ENCODE peak calls at places on chromosomes 12 and 14, in eight cellular contexts. B is MM.1S, F is upper lobe of right lung, E is IMR-90, L is tibial nerve, Y is A549, M is spleen, C is adrenal gland. U is an unnamed sample. For H3K4me1, the result is how much of the 10 kb centered on the place peaks cover.

GRCh38 chr12:15728118-15728598 is 61.0 kb downstream of the EPS8 start:
- DNase-seq in B (no peak), F (no peak), E (peak), L (no peak), Y (peak), M (no peak), C (no peak), U (no peak)

GRCh38 chr12:104012331-104012730 is 37.7 kb downstream of the GLT8D2 start:
- DNase-seq in B (no peak), F (no peak), E (no peak), L (no peak), Y (no peak), M (no peak), C (no peak), U (no peak)

GRCh38 chr12:117724545-117724944 is 244.2 kb downstream of the KSR2 start:
- DNase-seq in B (no peak), F (no peak), E (no peak), L (no peak), Y (no peak), M (no peak), C (no peak), U (no peak)

GRCh38 chr14:20278414-20278813 is 27.3 kb downstream of the TTC5 start:
- DNase-seq in B (no peak), F (no peak), E (peak), L (peak), Y (no peak), M (no peak), C (peak), U (no peak)

GRCh38 chr12:51128905-51129304 is 44.0 kb downstream of the TFCP2 start:
- DNase-seq in B (peak), F (no peak), E (peak), L (no peak), Y (no peak), M (no peak), C (no peak), U (no peak)

GRCh38 chr12:7373226-7373625 is 69.4 kb downstream of the ACSM4 start:
- DNase-seq in B (no peak), F (no peak), E (no peak), L (no peak), Y (no peak), M (peak), C (no peak), U (no peak)

GRCh38 chr12:101945361-101946232 is 68.2 kb downstream of the DRAM1 start:
- DNase-seq in B (no peak), F (no peak), E (peak), L (no peak), Y (no peak), M (no peak), C (no peak), U (no peak)

GRCh38 chr14:24440606-24441399 is 1.8 kb downstream of the SDR39U1 start:
- DNase-seq in B (no peak), F (no peak), E (no peak), L (no peak), Y (no peak), M (no peak), C (no peak), U (no peak)

GRCh38 chr12:68260153-68260552 is 6.7 kb upstream of the IL22 start:
- DNase-seq in B (no peak), F (no peak), E (no peak), L (no peak), Y (no peak), M (no peak), C (no peak), U (no peak)

GRCh38 chr14:54680636-54681035 is 113.7 kb downstream of the SAMD4A start:
- DNase-seq in B (no peak), F (no peak), E (no peak), L (no peak), Y (no peak), M (no peak), C (no peak), U (no peak)

GRCh38 chr12:100248886-100249285 is 18.0 kb downstream of the DEPDC4 start:
- DNase-seq in B (no peak), F (no peak), E (peak), L (no peak), Y (no peak), M (no peak), C (no peak), U (no peak)

GRCh38 chr12:65269603-65270002 is 8.9 kb upstream of the MSRB3 start:
- DNase-seq in B (no peak), F (no peak), E (no peak), L (no peak), Y (no peak), M (no peak), C (no peak), U (no peak)

GRCh38 chr12:66964629-66965028 is 285.8 kb upstream of the GRIP1 start:
- DNase-seq in B (peak), F (no peak), E (no peak), L (no peak), Y (no peak), M (no peak), C (no peak), U (no peak)

GRCh38 chr14:35826952-35827416 is 846 bp downstream of the BRMS1L start:
- DNase-seq in B (no peak), F (no peak), E (no peak), L (no peak), Y (no peak), M (no peak), C (no peak), U (no peak)

GRCh38 chr12:67431436-67432049 is 162.4 kb downstream of the CAND1 start:
- DNase-seq in B (no peak), F (no peak), E (peak), L (no peak), Y (no peak), M (no peak), C (no peak), U (no peak)

GRCh38 chr12:19683178-19683927 is 244.1 kb downstream of the AEBP2 start:
- DNase-seq in B (no peak), F (no peak), E (peak), L (no peak), Y (peak), M (no peak), C (no peak), U (no peak)

GRCh38 chr14:106530423-106531107 is 1004.2 kb downstream of the TMEM121 start:
- DNase-seq in B (peak), F (no peak), E (no peak), L (no peak), Y (peak), M (no peak), C (no peak), U (no peak)

GRCh38 chr12:92779902-92780301 is 77.1 kb downstream of the PLEKHG7 start:
- DNase-seq in B (no peak), F (no peak), E (no peak), L (no peak), Y (no peak), M (no peak), C (no peak), U (no peak)

GRCh38 chr14:77123381-77124344 is 17.9 kb downstream of the ZDHHC22 start:
- DNase-seq in B (no peak), F (peak), E (no peak), L (no peak), Y (no peak), M (peak), C (peak), U (peak)

GRCh38 chr14:68787235-68787727 is 5.6 kb downstream of the ZFP36L1 start:
- DNase-seq in B (no peak), F (no peak), E (no peak), L (no peak), Y (peak), M (peak), C (peak), U (peak)

GRCh38 chr12:752673-753400 is 458 bp downstream of the WNK1 start:
- DNase-seq in B (peak), F (peak), E (peak), L (peak), Y (peak), M (peak), C (peak), U (no peak)

GRCh38 chr14:75318353-75318752 is 39.7 kb downstream of the FOS start:
- DNase-seq in B (no peak), F (no peak), E (no peak), L (no peak), Y (no peak), M (no peak), C (no peak), U (no peak)

GRCh38 chr14:73742520-73743238 is 28.5 kb upstream of the PNMA1 start:
- DNase-seq in B (no peak), F (no peak), E (no peak), L (no peak), Y (no peak), M (no peak), C (no peak), U (no peak)
- H3K4me1 ChIP-seq in B (under half), F (half or more), E (half or more), L (under half), Y (half or more), M (half or more), C (half or more), U (half or more)

DNA sequence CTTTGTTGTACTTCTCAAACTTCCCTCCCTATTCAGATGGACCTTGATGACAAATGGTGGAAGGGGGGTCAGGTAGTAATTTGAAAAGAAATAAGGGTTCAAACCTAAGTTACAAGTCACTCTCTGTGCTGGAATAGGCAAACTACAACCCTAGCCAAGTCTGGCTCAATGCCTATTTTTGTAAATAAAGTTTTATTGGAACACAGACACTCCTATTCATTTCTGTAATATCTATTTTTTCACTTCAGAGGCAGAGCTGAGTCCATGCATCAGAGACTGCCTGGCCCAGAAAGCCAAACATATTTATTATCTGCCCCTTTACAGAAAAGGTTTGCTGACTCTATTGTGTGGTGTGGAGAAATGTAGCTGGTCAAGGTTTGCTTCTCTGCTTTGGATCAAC is 78.4 kb upstream of the RIN3 start:
- DNase-seq in B (no peak), F (no peak), E (no peak), L (no peak), Y (no peak), M (no peak), C (no peak), U (no peak)
- H3K4me1 ChIP-seq in B (under half), F (under half), E (under half), L (under half), Y (under half), M (under half), C (under half), U (under half)

GRCh38 chr12:120225852-120226640 is 25.1 kb upstream of the RPLP0 start:
- DNase-seq in B (peak), F (peak), E (no peak), L (no peak), Y (no peak), M (peak), C (no peak), U (no peak)

GRCh38 chr12:120228041-120228290 is 27.1 kb upstream of the RPLP0 start:
- DNase-seq in B (no peak), F (no peak), E (no peak), L (no peak), Y (no peak), M (no peak), C (no peak), U (no peak)

GRCh38 chr12:120229071-120229582 is 28.2 kb upstream of the RPLP0 start:
- DNase-seq in B (no peak), F (no peak), E (no peak), L (no peak), Y (peak), M (no peak), C (peak), U (no peak)

GRCh38 chr12:120228291-120229070 is 27.6 kb upstream of the RPLP0 start:
- DNase-seq in B (peak), F (peak), E (peak), L (peak), Y (peak), M (peak), C (peak), U (no peak)

GRCh38 chr12:120227233-120228040 is 26.5 kb upstream of the RPLP0 start:
- DNase-seq in B (no peak), F (no peak), E (no peak), L (no peak), Y (no peak), M (no peak), C (no peak), U (no peak)
- H3K4me1 ChIP-seq in B (under half), F (half or more), E (under half), L (under half), Y (half or more), M (half or more), C (under half), U (half or more)

GRCh38 chr14:94617988-94618822 is 6.0 kb downstream of the SERPINA3 start:
- DNase-seq in B (no peak), F (no peak), E (no peak), L (no peak), Y (no peak), M (no peak), C (no peak), U (no peak)
- H3K4me1 ChIP-seq in B (under half), F (under half), E (under half), L (under half), Y (under half), M (under half), C (under half), U (under half)

GRCh38 chr12:124551268-124552144 is 15.9 kb downstream of the NCOR2 start:
- DNase-seq in B (no peak), F (peak), E (peak), L (peak), Y (no peak), M (peak), C (peak), U (no peak)
- H3K4me1 ChIP-seq in B (under half), F (half or more), E (under half), L (under half), Y (under half), M (half or more), C (under half), U (under half)

DNA sequence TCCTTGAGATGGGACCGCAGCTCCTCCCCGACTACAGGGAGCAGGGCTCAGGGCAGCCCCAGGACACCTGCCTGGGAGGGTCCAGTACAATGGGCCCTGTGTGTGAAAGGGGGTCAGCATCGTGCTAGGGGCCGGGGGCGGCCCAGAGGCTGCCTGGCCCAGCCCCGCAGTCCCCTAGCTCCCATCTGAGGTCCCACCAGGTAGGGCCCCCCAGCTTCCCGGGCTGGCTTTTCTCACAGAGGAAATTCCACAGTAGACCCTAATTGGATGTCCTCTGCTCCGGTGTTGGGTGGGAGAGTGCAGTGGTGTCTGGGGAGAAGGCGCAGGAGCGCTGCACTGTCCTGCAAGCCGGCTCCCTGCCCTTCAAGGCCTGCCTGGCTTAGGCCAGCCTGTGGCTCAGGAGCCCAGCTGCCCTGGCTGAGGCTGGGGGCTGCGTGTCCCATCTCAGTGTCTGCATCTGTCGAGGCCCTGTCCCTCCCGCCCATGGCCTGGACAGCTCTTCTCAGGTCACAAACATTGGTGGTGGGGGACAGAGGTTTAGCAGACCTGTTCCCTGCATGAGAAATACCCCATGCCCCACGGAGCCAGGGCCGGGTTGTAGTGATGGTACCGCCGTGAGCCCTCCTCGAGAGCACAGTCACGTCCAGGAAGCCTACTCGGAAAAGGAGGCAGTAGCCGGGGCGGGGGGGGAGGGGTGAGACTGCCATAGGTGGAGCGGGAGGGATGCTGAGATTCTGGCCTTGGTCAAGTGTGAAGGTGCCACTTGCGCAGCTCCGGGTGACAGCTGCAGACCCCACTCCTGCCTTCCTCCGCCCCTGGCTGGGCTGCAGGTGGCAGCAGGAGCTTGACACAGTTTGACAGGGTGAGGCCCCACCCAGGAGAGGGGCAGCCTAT is 11.6 kb downstream of the HIP1R start:
- DNase-seq in B (no peak), F (no peak), E (no peak), L (no peak), Y (no peak), M (no peak), C (no peak), U (peak)
- H3K4me1 ChIP-seq in B (under half), F (under half), E (under half), L (under half), Y (under half), M (under half), C (under half), U (under half)

GRCh38 chr12:2797721-2798418 is 3.1 kb downstream of the FKBP4 start:
- DNase-seq in B (no peak), F (no peak), E (no peak), L (no peak), Y (no peak), M (no peak), C (peak), U (no peak)
- H3K4me1 ChIP-seq in B (under half), F (under half), E (under half), L (under half), Y (under half), M (under half), C (under half), U (under half)